ENCODE peak calls at places on chromosomes 12 and 14, in seven cellular contexts. Z, R, J, U, V, W and A are unnamed samples.

GRCh38 chr14:73888460-73888725 is 1.7 kb downstream of the ZNF410 start:
- DNase-seq in Z (peak), R (no peak), J (peak), U (no peak), V (peak), W (no peak), A (no peak)

GRCh38 chr12:118307069-118307954 is 65.4 kb downstream of the TAOK3 start:
- DNase-seq in Z (peak), R (no peak), J (peak), U (no peak), V (peak), W (peak), A (no peak)

GRCh38 chr12:132190834-132191500 is 46.7 kb downstream of the NOC4L start:
- DNase-seq in Z (no peak), R (no peak), J (no peak), U (no peak), V (no peak), W (no peak), A (no peak)

GRCh38 chr14:69789118-69789640 is 7.9 kb downstream of the SLC10A1 start:
- DNase-seq in Z (no peak), R (no peak), J (no peak), U (no peak), V (no peak), W (no peak), A (no peak)

GRCh38 chr14:99728981-99729451 is 44.9 kb downstream of the CYP46A1 start:
- DNase-seq in Z (no peak), R (peak), J (no peak), U (no peak), V (no peak), W (no peak), A (peak)

GRCh38 chr12:47755655-47756562 is 2.8 kb downstream of the RAPGEF3 start:
- DNase-seq in Z (no peak), R (no peak), J (no peak), U (no peak), V (no peak), W (peak), A (no peak)

GRCh38 chr14:101823081-101823480 is 61.6 kb downstream of the PPP2R5C start:
- DNase-seq in Z (no peak), R (no peak), J (peak), U (no peak), V (no peak), W (no peak), A (no peak)

GRCh38 chr12:108342985-108343384 is 3.9 kb upstream of the CMKLR1 start:
- DNase-seq in Z (no peak), R (no peak), J (no peak), U (no peak), V (no peak), W (no peak), A (no peak)

GRCh38 chr12:64558754-64559153 is 51.5 kb upstream of the RASSF3 start:
- DNase-seq in Z (no peak), R (no peak), J (no peak), U (no peak), V (no peak), W (no peak), A (no peak)